ENCODE peak calls at places on chromosomes 1 and 21, in nine cellular contexts. N is COLO829; Y is pancreas; Q is progenitor cell of endocrine pancreas; F is globus pallidus; G is naive thymus-derived CD8-positive, alpha-beta T cell; U is naive thymus-derived CD4-positive, alpha-beta T cell; A is HS-27A; O is kidney. H is an unnamed sample.

GRCh38 chr1:160522622-160523345 is at the start of gene SLAMF6:
- DNase-seq in N (no peak), O (no peak), A (no peak), G (peak; percentile 25), Q (no peak), F (no peak), Y (no peak), U (peak; percentile 49), H (peak; percentile 29)

GRCh38 chr1:156371553-156372264 is 2.7 kb downstream of the RHBG start:
- DNase-seq in F (no peak), Q (no peak), N (no peak), G (no peak), U (no peak), O (peak; percentile 87), A (no peak), Y (no peak), H (no peak)

GRCh38 chr1:167426716-167427115 is 91.6 kb downstream of the CD247 start:
- DNase-seq in Y (no peak), O (no peak), G (no peak), Q (no peak), U (no peak), N (no peak), F (no peak), A (no peak), H (no peak)

GRCh38 chr1:209646558-209646957 is 5.7 kb downstream of the LAMB3 start:
- DNase-seq in Y (no peak), F (no peak), O (no peak), N (no peak), Q (no peak), U (no peak), A (no peak), G (no peak), H (no peak)

GRCh38 chr1:53147171-53147570 is 4.7 kb upstream of the SLC1A7 start:
- DNase-seq in Q (no peak), F (no peak), O (no peak), N (no peak), U (no peak), A (no peak), Y (no peak), G (no peak), H (no peak)

GRCh38 chr1:227353186-227353585 is 34.9 kb upstream of the CDC42BPA start:
- DNase-seq in Y (no peak), A (no peak), Q (no peak), U (no peak), O (no peak), N (no peak), F (no peak), G (no peak), H (no peak)

GRCh38 chr1:74505133-74505532 is 7.3 kb downstream of the LRRC53 start:
- DNase-seq in A (no peak), U (no peak), F (peak; percentile 3), Q (no peak), O (no peak), Y (no peak), N (no peak), G (no peak), H (no peak)

GRCh38 chr21:32624726-32625125 is 12.5 kb upstream of the CFAP298 start:
- DNase-seq in F (no peak), U (no peak), O (no peak), Y (no peak), A (no peak), G (no peak), Q (no peak), N (peak; percentile 18), H (no peak)

GRCh38 chr1:8678688-8679410 is 138.6 kb downstream of the RERE start:
- DNase-seq in O (no peak), A (no peak), Y (no peak), Q (no peak), N (no peak), G (no peak), F (no peak), U (no peak), H (no peak)

GRCh38 chr21:32412162-32412997 is at the start of gene EVA1C:
- DNase-seq in U (peak; percentile 69), F (peak; percentile 35), G (peak; percentile 52), Y (peak; percentile 85), A (no peak), N (no peak), O (peak; percentile 91), Q (peak; percentile 16), H (peak; percentile 68)

GRCh38 chr21:35861656-35862055 is 198.7 kb downstream of the SETD4 start:
- DNase-seq in Y (no peak), Q (no peak), A (no peak), N (no peak), O (no peak), G (no peak), F (no peak), U (no peak), H (no peak)

GRCh38 chr1:53114581-53115400 is 27.6 kb downstream of the SLC1A7 start:
- DNase-seq in A (no peak), U (no peak), N (no peak), Q (no peak), F (no peak), G (no peak), O (no peak), Y (no peak), H (no peak)

GRCh38 chr1:197272791-197273190 is 4.7 kb downstream of the CRB1 start:
- DNase-seq in N (no peak), O (no peak), Q (no peak), A (no peak), F (no peak), Y (no peak), U (no peak), G (no peak), H (no peak)

GRCh38 chr1:15722411-15722810 is 13.6 kb upstream of the SLC25A34 start:
- DNase-seq in N (no peak), U (no peak), O (no peak), Y (no peak), Q (no peak), A (no peak), G (no peak), F (no peak), H (no peak)

GRCh38 chr21:34519694-34520093 is 7.7 kb upstream of the KCNE1 start:
- DNase-seq in U (no peak), F (no peak), A (no peak), Y (no peak), Q (no peak), O (no peak), G (no peak), N (no peak), H (no peak)

GRCh38 chr21:17798796-17799195 is 20.4 kb downstream of the C21orf91 start:
- DNase-seq in O (no peak), A (no peak), U (no peak), Y (no peak), F (no peak), G (no peak), Q (no peak), N (no peak), H (no peak)

GRCh38 chr1:45012639-45013278 is 705 bp downstream of the UROD start:
- DNase-seq in O (peak; percentile 90), F (no peak), N (peak; percentile 56), Y (peak; percentile 84), U (no peak), Q (no peak), A (peak; percentile 43), G (no peak), H (no peak)

GRCh38 chr1:156444407-156445001 is 56.1 kb downstream of the MEF2D start:
- DNase-seq in F (peak; percentile 57), U (no peak), N (no peak), O (no peak), A (no peak), G (no peak), Q (no peak), Y (no peak), H (no peak)

GRCh38 chr1:114512595-114513280 is 1.7 kb upstream of the TRIM33 start:
- DNase-seq in O (no peak), F (no peak), A (no peak), G (no peak), U (no peak), Q (no peak), N (no peak), Y (no peak), H (no peak)

GRCh38 chr1:51998007-51998406 is 7.5 kb upstream of the RAB3B start:
- DNase-seq in F (no peak), U (no peak), G (no peak), A (no peak), Q (no peak), N (no peak), Y (no peak), O (no peak), H (no peak)